ENCODE peak calls at places on chromosomes 5 and 9, in seven cellular contexts. K is prostate gland, Q is endothelial cell of umbilical vein, V is ovary, P is A549, N is right lobe of liver, L is heart left ventricle. S is an unnamed sample. For H3K4me1, the result is how much of the 10 kb centered on the place peaks cover.

GRCh38 chr9:70439991-70440706 is 25.7 kb upstream of the KLF9 start:
- DNase-seq in K (no peak), L (no peak), V (no peak), Q (no peak), P (no peak), N (no peak), S (no peak)

GRCh38 chr5:32810812-32811211 is 99.7 kb downstream of the NPR3 start:
- DNase-seq in Q (no peak), L (no peak), K (peak), N (no peak), P (no peak), V (no peak), S (no peak)

GRCh38 chr5:109868737-109869136 is 179.0 kb downstream of the MAN2A1 start:
- DNase-seq in L (no peak), N (no peak), K (no peak), P (no peak), V (no peak), Q (no peak), S (no peak)

GRCh38 chr9:113993838-113994540 is 84.1 kb downstream of the AMBP start:
- DNase-seq in V (peak), L (peak), N (peak), P (no peak), K (peak), Q (peak), S (peak)

GRCh38 chr9:20322212-20322611 is 300.1 kb downstream of the MLLT3 start:
- DNase-seq in L (no peak), K (no peak), Q (no peak), P (no peak), N (no peak), V (no peak), S (no peak)

GRCh38 chr5:170278611-170279500 is 18.7 kb downstream of the LCP2 start:
- DNase-seq in K (no peak), Q (no peak), P (no peak), N (peak), L (no peak), V (no peak), S (no peak)

GRCh38 chr5:17216974-17217325 is 481 bp upstream of the BASP1 start:
- DNase-seq in P (peak), Q (no peak), L (no peak), K (peak), V (peak), N (peak), S (no peak)

GRCh38 chr5:53508125-53508524 is 27.7 kb downstream of the FST start:
- DNase-seq in V (no peak), P (no peak), Q (no peak), N (no peak), K (no peak), L (no peak), S (no peak)

GRCh38 chr5:72402959-72403628 is 82.9 kb downstream of the PTCD2 start:
- DNase-seq in Q (peak), P (no peak), L (peak), N (no peak), V (no peak), K (no peak), S (no peak)

GRCh38 chr5:57441557-57441956 is 41.1 kb downstream of the ACTBL2 start:
- DNase-seq in N (no peak), L (no peak), P (no peak), K (no peak), Q (peak), V (no peak), S (no peak)

GRCh38 chr5:167967494-167968180 is 323.8 kb upstream of the WWC1 start:
- DNase-seq in K (no peak), N (no peak), L (no peak), V (no peak), P (no peak), Q (no peak), S (no peak)

GRCh38 chr5:1015545-1015944 is 6.9 kb downstream of the NKD2 start:
- DNase-seq in P (no peak), K (no peak), V (no peak), L (no peak), N (no peak), Q (no peak), S (no peak)

GRCh38 chr9:137139468-137140150 is 655 bp downstream of the GRIN1 start:
- DNase-seq in L (no peak), V (no peak), N (no peak), P (no peak), Q (no peak), K (no peak), S (no peak)

GRCh38 chr5:55231476-55232193 is 1.8 kb downstream of the CCNO start:
- DNase-seq in K (no peak), N (no peak), P (no peak), L (no peak), V (peak), Q (peak), S (no peak)

GRCh38 chr9:137286980-137287383 is 9.5 kb downstream of the TOR4A start:
- DNase-seq in L (peak), K (peak), N (peak), Q (peak), P (peak), V (peak), S (no peak)

GRCh38 chr9:76691761-76692313 is 72.4 kb upstream of the PCA3 start:
- DNase-seq in K (no peak), P (no peak), Q (peak), V (no peak), N (no peak), L (no peak), S (no peak)

GRCh38 chr9:3023449-3023848 is 179.6 kb upstream of the PUM3 start:
- DNase-seq in Q (no peak), P (no peak), K (no peak), V (no peak), L (no peak), N (no peak), S (no peak)

GRCh38 chr9:94743035-94743954 is 16.8 kb downstream of the AOPEP start:
- DNase-seq in K (no peak), L (no peak), Q (peak), V (no peak), P (no peak), N (peak), S (peak)

GRCh38 chr5:180353226-180353962 is at the start of gene GFPT2:
- DNase-seq in Q (peak), P (peak), V (peak), K (peak), N (peak), L (peak), S (peak)

GRCh38 chr9:98117984-98118639 is 910 bp downstream of the TRIM14 start:
- DNase-seq in L (no peak), P (peak), K (peak), V (no peak), Q (no peak), N (peak), S (no peak)

GRCh38 chr5:55650391-55650790 is 61.7 kb downstream of the SLC38A9 start:
- DNase-seq in L (no peak), Q (peak), N (no peak), P (no peak), V (no peak), K (no peak), S (no peak)

GRCh38 chr5:59130441-59130840 is 547.6 kb downstream of the RAB3C start:
- DNase-seq in K (no peak), N (no peak), P (no peak), V (no peak), Q (no peak), L (no peak), S (no peak)

GRCh38 chr9:134833294-134833880 is 47.2 kb upstream of the FCN2 start:
- DNase-seq in L (no peak), V (no peak), P (no peak), N (no peak), Q (no peak), K (no peak), S (no peak)

GRCh38 chr5:1172670-1173404 is 28.6 kb upstream of the SLC6A19 start:
- DNase-seq in P (no peak), L (no peak), Q (no peak), N (no peak), K (no peak), V (no peak), S (no peak)

GRCh38 chr5:150590979-150591411 is 49.5 kb upstream of the SYNPO start:
- DNase-seq in P (no peak), V (peak), K (no peak), L (peak), Q (peak), N (peak), S (no peak)

DNA sequence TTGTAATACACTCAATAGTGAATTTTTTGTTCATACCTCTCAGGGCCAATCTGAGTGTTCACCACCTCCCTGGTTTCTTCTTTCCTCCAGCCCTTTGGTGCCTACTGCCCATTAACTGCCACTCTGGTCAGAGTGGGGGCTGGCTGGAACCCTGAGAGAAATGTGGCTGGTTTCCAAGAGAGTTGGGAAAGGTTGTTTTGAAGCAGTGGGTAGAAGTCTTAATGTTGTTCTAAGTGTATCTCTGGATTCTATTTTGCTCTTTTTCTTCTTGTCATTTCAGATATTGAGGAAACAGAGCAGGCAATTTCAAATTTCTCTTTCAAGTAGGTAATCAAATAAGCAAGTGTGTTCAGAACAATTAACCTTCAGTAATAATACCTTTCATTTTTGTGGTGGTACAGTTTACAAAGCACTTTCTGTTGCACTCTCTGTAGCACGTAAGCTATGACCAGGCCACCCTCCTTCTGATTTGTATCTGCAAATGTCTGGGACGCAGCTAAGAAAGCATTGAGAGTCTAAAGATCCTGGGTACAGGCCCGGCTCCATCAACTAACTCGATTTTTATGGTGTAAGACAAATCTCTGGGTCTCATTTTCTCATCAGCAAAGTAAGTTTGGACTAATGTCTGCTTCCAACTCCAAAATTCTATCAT is 8.4 kb downstream of the SLC1A3 start:
- DNase-seq in K (no peak), Q (no peak), V (no peak), N (no peak), L (no peak), P (no peak), S (no peak)
- H3K27ac ChIP-seq in K (no peak), Q (no peak), V (no peak), N (no peak), L (peak), P (no peak), S (no peak)

GRCh38 chr9:38026021-38026809 is 42.8 kb downstream of the SHB start:
- DNase-seq in K (no peak), N (peak), Q (peak), P (peak), V (peak), L (peak), S (no peak)
- H3K4me1 ChIP-seq in K (under half), N (under half), Q (under half), P (half or more), V (under half), L (half or more), S (under half)

GRCh38 chr5:76314643-76315042 is 88.4 kb upstream of the IQGAP2 start:
- DNase-seq in N (no peak), P (no peak), Q (no peak), L (no peak), K (no peak), V (no peak), S (no peak)
- TF ChIP-seq POLR2A in N (no peak), P (no peak), Q (no peak), L (no peak), K (no peak), V (no peak), S (no peak)

GRCh38 chr9:131419716-131420115 is 25.8 kb downstream of the PRRC2B start:
- DNase-seq in L (no peak), P (no peak), K (no peak), V (peak), N (no peak), Q (no peak), S (no peak)

GRCh38 chr9:131421691-131422090 is 27.8 kb downstream of the PRRC2B start:
- DNase-seq in L (no peak), K (no peak), Q (no peak), V (peak), P (no peak), N (no peak), S (no peak)

GRCh38 chr9:131420913-131421312 is 27.0 kb downstream of the PRRC2B start:
- DNase-seq in N (peak), Q (no peak), K (peak), P (no peak), V (peak), L (no peak), S (peak)

GRCh38 chr9:131423171-131423581 is 29.3 kb downstream of the PRRC2B start:
- DNase-seq in V (peak), Q (peak), K (peak), N (peak), P (peak), L (peak), S (peak)

DNA sequence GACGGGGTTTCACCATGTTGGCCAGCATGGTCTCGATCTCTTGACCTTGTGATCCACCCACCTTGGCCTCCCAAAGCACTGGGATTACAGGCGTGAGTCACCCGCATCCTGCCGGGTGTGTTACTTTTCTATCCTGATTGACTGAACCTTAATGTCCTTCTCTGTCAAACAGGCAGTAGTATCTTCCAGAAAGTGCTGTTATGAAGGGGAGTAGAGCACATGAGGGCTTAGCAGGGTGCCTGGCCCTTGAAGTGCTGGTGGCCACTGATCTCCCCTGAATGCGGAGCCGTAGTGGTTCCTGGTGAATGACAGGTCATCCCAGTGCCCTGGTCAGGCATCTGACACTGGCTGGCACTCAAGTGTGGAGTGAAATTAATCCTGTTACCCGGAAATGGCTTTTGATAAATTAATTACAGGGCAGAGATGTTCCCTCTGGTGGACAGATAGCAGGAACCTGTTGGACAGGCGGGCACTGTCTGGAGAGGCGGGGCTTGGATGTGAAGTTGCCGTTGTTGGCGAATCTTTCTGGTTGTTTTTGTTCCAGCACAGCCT is 28.4 kb downstream of the PRRC2B start:
- DNase-seq in Q (peak), N (peak), K (peak), L (no peak), P (no peak), V (peak), S (peak)
- H3K27ac ChIP-seq in Q (peak), N (peak), K (peak), L (peak), P (peak), V (peak), S (peak)

DNA sequence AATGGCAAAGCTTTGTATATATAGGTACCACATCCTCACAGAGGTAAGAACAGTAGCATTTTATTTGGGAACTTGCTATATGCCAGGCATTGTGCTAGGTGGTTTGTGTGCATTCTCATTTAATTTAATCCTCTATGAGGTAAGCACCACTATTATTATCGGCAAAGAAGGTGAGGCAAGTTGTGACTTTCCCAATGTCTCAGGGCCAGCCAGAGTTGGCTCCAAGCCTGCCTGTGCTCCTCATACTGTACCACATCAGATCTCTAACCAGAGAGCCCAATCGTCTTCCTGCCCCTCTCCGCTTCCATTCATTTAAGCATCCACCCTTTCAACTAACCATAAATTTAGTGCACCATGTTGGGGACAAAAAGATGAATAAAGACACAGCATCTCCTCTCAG is 55.1 kb downstream of the NIPSNAP3B start:
- DNase-seq in L (no peak), N (no peak), K (no peak), P (no peak), V (no peak), Q (no peak), S (no peak)
- H3K4me1 ChIP-seq in L (under half), N (under half), K (under half), P (under half), V (under half), Q (under half), S (under half)

GRCh38 chr9:83538172-83538889 is at the start of gene FRMD3:
- DNase-seq in P (peak), V (peak), Q (peak), K (peak), L (peak), N (peak), S (peak)
- TF ChIP-seq POLR2A in P (peak), V (no peak), Q (no peak), K (no peak), L (no peak), N (no peak), S (no peak)

S was measured in breast epithelium.